ENCODE peak calls at places on chromosomes 3 and 15, in four cellular contexts. D is testis, S is psoas muscle, J is cardiac muscle cell. U is an unnamed sample.

GRCh38 chr3:128354788-128355548 is 111.7 kb downstream of the DNAJB8 start:
- DNase-seq in J (no peak), D (no peak), S (peak; percentile 30), U (no peak)

GRCh38 chr3:63032876-63033275 is 157.7 kb upstream of the CADPS start:
- DNase-seq in D (no peak), S (no peak), J (no peak), U (no peak)

GRCh38 chr3:15502616-15503015 is 18.9 kb downstream of the COLQ start:
- DNase-seq in D (no peak), S (no peak), J (no peak), U (no peak)

GRCh38 chr3:39134305-39134704 is 19.1 kb downstream of the CSRNP1 start:
- DNase-seq in J (no peak), D (no peak), S (no peak), U (no peak)

GRCh38 chr3:25900171-25900570 is 110.3 kb downstream of the OXSM start:
- DNase-seq in J (no peak), S (no peak), D (no peak), U (no peak)

GRCh38 chr3:186109897-186110803 is 1.3 kb upstream of the ETV5 start:
- DNase-seq in S (peak; percentile 73), D (peak; percentile 39), J (no peak), U (peak; percentile 77)

GRCh38 chr15:100114100-100114499 is 227.7 kb downstream of the ADAMTS17 start:
- DNase-seq in J (peak; percentile 66), S (peak; percentile 73), D (peak; percentile 82), U (peak; percentile 95)

GRCh38 chr3:133540896-133541674 is 32.4 kb upstream of the CDV3 start:
- DNase-seq in S (no peak), J (no peak), D (no peak), U (no peak)

GRCh38 chr15:57278439-57278838 is 97.9 kb upstream of the CGNL1 start:
- DNase-seq in J (no peak), S (no peak), D (no peak), U (no peak)
- H3K4me3 ChIP-seq in J (no peak overlapping the region), S (no peak overlapping the region), D (no peak overlapping the region), U (no peak overlapping the region)

GRCh38 chr3:188744166-188744565 is 427.6 kb upstream of the TPRG1 start:
- DNase-seq in S (no peak), J (no peak), D (no peak), U (no peak)
- TF ChIP-seq CTCF in S (no peak), J (no peak), D (no peak), U (no peak)

GRCh38 chr3:112132975-112133448 is at the start of gene GCSAM:
- DNase-seq in D (peak; percentile 30), S (peak; percentile 61), J (no peak), U (peak; percentile 17)
- H3K4me3 ChIP-seq in D (no peak within 1 kb of the TSS), S (no peak within 1 kb of the TSS), J (no peak within 1 kb of the TSS), U (no peak within 1 kb of the TSS)

GRCh38 chr15:91855241-91855640 is 1.7 kb downstream of the SLCO3A1 start:
- DNase-seq in D (no peak), J (no peak), S (no peak), U (no peak)

GRCh38 chr15:91853968-91854943 is 748 bp downstream of the SLCO3A1 start:
- DNase-seq in J (peak; percentile 73), D (peak; percentile 57), S (peak; percentile 73), U (no peak)

GRCh38 chr15:91857224-91857585 is 3.7 kb downstream of the SLCO3A1 start:
- DNase-seq in J (no peak), D (no peak), S (no peak), U (no peak)

GRCh38 chr15:91857772-91858171 is 4.3 kb downstream of the SLCO3A1 start:
- DNase-seq in D (no peak), S (no peak), J (no peak), U (no peak)

GRCh38 chr15:91855684-91856553 is 2.4 kb downstream of the SLCO3A1 start:
- DNase-seq in S (no peak), J (peak; percentile 35), D (no peak), U (no peak)
- TF ChIP-seq CTCF in S (no peak), J (no peak), D (no peak), U (no peak)

DNA sequence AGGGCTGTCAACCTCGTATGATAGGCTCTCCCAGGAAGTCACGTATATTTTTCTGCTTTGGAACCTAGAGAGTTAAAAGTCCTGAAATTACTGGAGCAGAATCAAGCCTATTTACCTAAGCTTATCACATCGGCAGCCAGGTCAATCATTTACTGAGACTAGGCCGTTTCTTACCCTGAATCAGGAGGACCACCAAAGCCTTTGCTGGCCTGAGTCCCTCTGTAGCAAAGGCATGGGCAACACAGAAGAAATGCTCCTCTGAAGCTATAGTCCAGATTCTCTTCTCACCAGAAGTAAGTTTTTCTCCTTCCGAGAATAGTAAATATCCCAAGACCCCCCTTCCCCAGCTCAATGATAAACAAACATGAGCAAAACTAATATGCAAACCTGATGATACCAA is 125.9 kb upstream of the PHLDB2 start:
- DNase-seq in D (no peak), J (no peak), S (no peak), U (no peak)
- H3K4me3 ChIP-seq in D (no peak overlapping the region), J (no peak overlapping the region), S (no peak overlapping the region), U (no peak overlapping the region)

DNA sequence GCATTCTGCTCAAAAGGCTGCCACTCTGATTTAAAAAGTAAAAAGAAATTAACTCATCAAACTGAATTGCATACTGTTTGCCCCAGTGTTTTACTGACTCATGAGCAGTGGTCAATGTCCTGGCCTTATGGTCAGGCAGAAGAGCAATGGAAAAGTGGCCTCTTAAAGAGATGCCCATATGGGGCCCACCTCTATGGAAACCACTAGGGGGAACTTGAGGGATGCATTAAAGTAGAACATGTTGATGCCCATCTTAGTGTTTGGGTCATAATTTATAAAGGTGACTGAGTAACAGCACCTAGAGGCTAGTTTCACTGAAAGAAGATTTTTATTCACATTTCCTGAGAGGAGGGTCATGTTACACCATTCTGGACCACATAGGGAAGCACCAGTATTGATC is 66.5 kb upstream of the RNU6-1 start:
- DNase-seq in D (no peak), J (no peak), S (no peak), U (peak; percentile 67)
- TF ChIP-seq CTCF in D (no peak), J (peak; percentile 45), S (peak; percentile 32), U (peak; percentile 67)